ENCODE peak calls at places on chromosomes 3 and 15, in ten cellular contexts. One of them, this sample, is unnamed.

GRCh38 chr3:107117922-107118576 is 259.2 kb upstream of the CCDC54 start:
- DNase-seq in ovary: peak; percentile 62
- DNase-seq in heart left ventricle: no peak
- DNase-seq in pancreas: no peak
- DNase-seq in spleen: no peak
- DNase-seq in PC-3: peak; percentile 78
- DNase-seq in A549: peak; percentile 54
- DNase-seq in MM.1S: peak; percentile 7
- DNase-seq in tibial artery: no peak
- DNase-seq in fibroblast of lung: peak; percentile 79
- DNase-seq in this sample: no peak

GRCh38 chr3:15108082-15108545 is 9.2 kb upstream of the RBSN start:
- DNase-seq in ovary: peak; percentile 80
- DNase-seq in heart left ventricle: peak; percentile 87
- DNase-seq in pancreas: peak; percentile 90
- DNase-seq in spleen: peak; percentile 92
- DNase-seq in PC-3: peak; percentile 78
- DNase-seq in A549: peak; percentile 83
- DNase-seq in MM.1S: peak; percentile 77
- DNase-seq in tibial artery: peak; percentile 82
- DNase-seq in fibroblast of lung: peak; percentile 59
- DNase-seq in this sample: peak; percentile 75

GRCh38 chr3:9169326-9169725 is 80.1 kb downstream of the SRGAP3 start:
- DNase-seq in ovary: no peak
- DNase-seq in heart left ventricle: no peak
- DNase-seq in pancreas: no peak
- DNase-seq in spleen: no peak
- DNase-seq in PC-3: no peak
- DNase-seq in A549: no peak
- DNase-seq in MM.1S: no peak
- DNase-seq in tibial artery: no peak
- DNase-seq in fibroblast of lung: no peak
- DNase-seq in this sample: no peak

GRCh38 chr3:122893282-122893681 is 98.4 kb downstream of the SLC49A4 start:
- DNase-seq in ovary: no peak
- DNase-seq in heart left ventricle: no peak
- DNase-seq in pancreas: no peak
- DNase-seq in spleen: no peak
- DNase-seq in PC-3: peak; percentile 89
- DNase-seq in A549: no peak
- DNase-seq in MM.1S: peak; percentile 76
- DNase-seq in tibial artery: no peak
- DNase-seq in fibroblast of lung: peak; percentile 2
- DNase-seq in this sample: no peak

GRCh38 chr3:59995563-59995962 is 945.7 kb upstream of the CFAP20DC start:
- DNase-seq in ovary: no peak
- DNase-seq in heart left ventricle: no peak
- DNase-seq in pancreas: no peak
- DNase-seq in spleen: no peak
- DNase-seq in PC-3: no peak
- DNase-seq in A549: no peak
- DNase-seq in MM.1S: no peak
- DNase-seq in tibial artery: no peak
- DNase-seq in fibroblast of lung: no peak
- DNase-seq in this sample: no peak

GRCh38 chr3:162217603-162218002 is 721.0 kb downstream of the OTOL1 start:
- DNase-seq in ovary: no peak
- DNase-seq in heart left ventricle: no peak
- DNase-seq in pancreas: no peak
- DNase-seq in spleen: no peak
- DNase-seq in PC-3: peak; percentile 15
- DNase-seq in A549: no peak
- DNase-seq in MM.1S: no peak
- DNase-seq in tibial artery: no peak
- DNase-seq in fibroblast of lung: no peak
- DNase-seq in this sample: no peak

GRCh38 chr3:55180936-55181535 is 253.2 kb upstream of the LRTM1 start:
- DNase-seq in ovary: no peak
- DNase-seq in heart left ventricle: no peak
- DNase-seq in pancreas: no peak
- DNase-seq in spleen: no peak
- DNase-seq in PC-3: peak; percentile 73
- DNase-seq in A549: peak; percentile 22
- DNase-seq in MM.1S: peak; percentile 57
- DNase-seq in tibial artery: no peak
- DNase-seq in fibroblast of lung: no peak
- DNase-seq in this sample: no peak

GRCh38 chr15:94265009-94265408 is 33.6 kb downstream of the MCTP2 start:
- DNase-seq in ovary: no peak
- DNase-seq in heart left ventricle: no peak
- DNase-seq in pancreas: no peak
- DNase-seq in spleen: no peak
- DNase-seq in PC-3: peak; percentile 62
- DNase-seq in A549: no peak
- DNase-seq in MM.1S: no peak
- DNase-seq in tibial artery: no peak
- DNase-seq in fibroblast of lung: no peak
- DNase-seq in this sample: no peak

GRCh38 chr3:40597441-40597840 is 72.7 kb downstream of the ZNF621 start:
- DNase-seq in ovary: no peak
- DNase-seq in heart left ventricle: no peak
- DNase-seq in pancreas: no peak
- DNase-seq in spleen: no peak
- DNase-seq in PC-3: peak; percentile 51
- DNase-seq in A549: no peak
- DNase-seq in MM.1S: no peak
- DNase-seq in tibial artery: no peak
- DNase-seq in fibroblast of lung: peak; percentile 73
- DNase-seq in this sample: no peak

GRCh38 chr15:38683382-38684242 is 119.0 kb upstream of the RASGRP1 start:
- DNase-seq in ovary: peak; percentile 36
- DNase-seq in heart left ventricle: no peak
- DNase-seq in pancreas: no peak
- DNase-seq in spleen: no peak
- DNase-seq in PC-3: peak; percentile 65
- DNase-seq in A549: peak; percentile 38
- DNase-seq in MM.1S: peak; percentile 69
- DNase-seq in tibial artery: no peak
- DNase-seq in fibroblast of lung: peak; percentile 29
- DNase-seq in this sample: no peak

GRCh38 chr15:73936588-73937312 is 10.5 kb downstream of the LOXL1 start:
- DNase-seq in ovary: peak; percentile 52
- DNase-seq in heart left ventricle: peak; percentile 48
- DNase-seq in pancreas: no peak
- DNase-seq in spleen: peak; percentile 51
- DNase-seq in PC-3: no peak
- DNase-seq in A549: no peak
- DNase-seq in MM.1S: no peak
- DNase-seq in tibial artery: no peak
- DNase-seq in fibroblast of lung: no peak
- DNase-seq in this sample: peak; percentile 26

GRCh38 chr3:197300361-197300760 is 1.9 kb upstream of the DLG1 start:
- DNase-seq in ovary: no peak
- DNase-seq in heart left ventricle: no peak
- DNase-seq in pancreas: no peak
- DNase-seq in spleen: no peak
- DNase-seq in PC-3: no peak
- DNase-seq in A549: no peak
- DNase-seq in MM.1S: no peak
- DNase-seq in tibial artery: no peak
- DNase-seq in fibroblast of lung: no peak
- DNase-seq in this sample: no peak

GRCh38 chr3:174495231-174495755 is 363.8 kb upstream of the NAALADL2 start:
- DNase-seq in ovary: no peak
- DNase-seq in heart left ventricle: no peak
- DNase-seq in pancreas: no peak
- DNase-seq in spleen: no peak
- DNase-seq in PC-3: no peak
- DNase-seq in A549: no peak
- DNase-seq in MM.1S: no peak
- DNase-seq in tibial artery: no peak
- DNase-seq in fibroblast of lung: peak; percentile 23
- DNase-seq in this sample: no peak

GRCh38 chr3:70516081-70516480 is 203.6 kb upstream of the MDFIC2 start:
- DNase-seq in ovary: no peak
- DNase-seq in heart left ventricle: no peak
- DNase-seq in pancreas: no peak
- DNase-seq in spleen: no peak
- DNase-seq in PC-3: no peak
- DNase-seq in A549: no peak
- DNase-seq in MM.1S: no peak
- DNase-seq in tibial artery: no peak
- DNase-seq in fibroblast of lung: no peak
- DNase-seq in this sample: no peak

GRCh38 chr3:69906351-69906966 is 93.1 kb upstream of the SAMMSON start:
- DNase-seq in ovary: no peak
- DNase-seq in heart left ventricle: no peak
- DNase-seq in pancreas: no peak
- DNase-seq in spleen: no peak
- DNase-seq in PC-3: peak; percentile 3
- DNase-seq in A549: peak; percentile 61
- DNase-seq in MM.1S: no peak
- DNase-seq in tibial artery: no peak
- DNase-seq in fibroblast of lung: no peak
- DNase-seq in this sample: no peak

GRCh38 chr3:149534671-149535394 is 60.3 kb downstream of the TM4SF4 start:
- DNase-seq in ovary: no peak
- DNase-seq in heart left ventricle: no peak
- DNase-seq in pancreas: no peak
- DNase-seq in spleen: no peak
- DNase-seq in PC-3: no peak
- DNase-seq in A549: peak; percentile 86
- DNase-seq in MM.1S: no peak
- DNase-seq in tibial artery: no peak
- DNase-seq in fibroblast of lung: peak; percentile 92
- DNase-seq in this sample: no peak

GRCh38 chr15:69034352-69034751 is 19.9 kb downstream of the NOX5 start:
- DNase-seq in ovary: no peak
- DNase-seq in heart left ventricle: no peak
- DNase-seq in pancreas: no peak
- DNase-seq in spleen: no peak
- DNase-seq in PC-3: peak; percentile 96
- DNase-seq in A549: no peak
- DNase-seq in MM.1S: no peak
- DNase-seq in tibial artery: no peak
- DNase-seq in fibroblast of lung: peak; percentile 97
- DNase-seq in this sample: no peak
- H3K27ac ChIP-seq in ovary: no peak overlapping the region
- H3K27ac ChIP-seq in heart left ventricle: no peak overlapping the region
- H3K27ac ChIP-seq in pancreas: no peak overlapping the region
- H3K27ac ChIP-seq in spleen: no peak overlapping the region
- H3K27ac ChIP-seq in PC-3: peak overlapping the region; percentile 99
- H3K27ac ChIP-seq in A549: no peak overlapping the region
- H3K27ac ChIP-seq in MM.1S: no peak overlapping the region
- H3K27ac ChIP-seq in tibial artery: no peak overlapping the region
- H3K27ac ChIP-seq in fibroblast of lung: no peak overlapping the region
- H3K27ac ChIP-seq in this sample: no peak overlapping the region

DNA sequence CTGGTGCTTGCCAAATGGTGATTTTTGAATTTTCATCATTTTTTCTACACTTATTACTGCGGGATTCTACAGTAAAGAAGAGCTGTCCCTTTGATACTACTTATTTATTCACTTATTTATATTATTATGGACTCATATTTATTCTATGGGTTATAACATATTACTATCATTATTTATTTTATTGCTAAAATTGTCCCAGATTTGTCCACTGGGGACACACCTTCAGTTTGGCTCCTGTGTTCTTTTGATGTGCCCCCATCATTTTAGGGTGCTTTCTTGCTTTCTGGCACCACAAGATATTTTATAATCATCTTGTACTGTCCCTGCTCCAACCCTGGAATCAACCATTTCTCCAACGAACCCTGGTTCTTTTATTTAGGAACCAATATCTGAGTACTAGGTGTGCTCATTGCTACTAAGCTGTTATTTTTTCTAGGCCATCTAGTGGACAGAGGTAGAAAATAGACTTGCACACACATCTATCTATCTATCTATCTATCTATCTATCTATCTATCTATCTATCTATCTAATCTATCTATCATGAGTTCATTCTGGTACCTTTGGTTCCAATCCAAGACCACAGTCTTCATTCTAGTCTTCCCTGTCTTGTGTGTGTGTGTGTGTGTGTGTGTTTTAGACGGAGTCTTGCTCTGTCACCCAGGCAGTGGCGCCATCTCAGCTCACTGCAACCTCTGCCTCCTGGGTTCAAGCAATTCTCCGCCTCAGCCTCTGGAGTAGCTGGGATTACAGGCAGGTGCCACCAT is 16.0 kb downstream of the SLC22A14 start:
- DNase-seq in ovary: no peak
- DNase-seq in heart left ventricle: no peak
- DNase-seq in pancreas: no peak
- DNase-seq in spleen: no peak
- DNase-seq in PC-3: peak; percentile 50
- DNase-seq in A549: peak; percentile 28
- DNase-seq in MM.1S: peak; percentile 23
- DNase-seq in tibial artery: no peak
- DNase-seq in fibroblast of lung: peak; percentile 10
- DNase-seq in this sample: no peak
- TF ChIP-seq CTCF in ovary: no peak
- TF ChIP-seq CTCF in heart left ventricle: peak; percentile 5
- TF ChIP-seq CTCF in pancreas: no peak
- TF ChIP-seq CTCF in spleen: no peak
- TF ChIP-seq CTCF in PC-3: peak; percentile 82
- TF ChIP-seq CTCF in A549: peak; percentile 63
- TF ChIP-seq CTCF in MM.1S: peak; percentile 48
- TF ChIP-seq CTCF in tibial artery: peak; percentile 23
- TF ChIP-seq CTCF in fibroblast of lung: peak; percentile 16
- TF ChIP-seq CTCF in this sample: peak; percentile 19

GRCh38 chr3:113698891-113699465 is 2.5 kb upstream of the USF3 start:
- DNase-seq in ovary: peak; percentile 39
- DNase-seq in heart left ventricle: no peak
- DNase-seq in pancreas: no peak
- DNase-seq in spleen: peak; percentile 77
- DNase-seq in PC-3: no peak
- DNase-seq in A549: no peak
- DNase-seq in MM.1S: no peak
- DNase-seq in tibial artery: no peak
- DNase-seq in fibroblast of lung: peak; percentile 27
- DNase-seq in this sample: no peak
- H3K27ac ChIP-seq in ovary: no peak overlapping the region
- H3K27ac ChIP-seq in heart left ventricle: no peak overlapping the region
- H3K27ac ChIP-seq in pancreas: no peak overlapping the region
- H3K27ac ChIP-seq in spleen: peak overlapping the region; percentile 100
- H3K27ac ChIP-seq in PC-3: no peak overlapping the region
- H3K27ac ChIP-seq in A549: peak overlapping the region; percentile 71
- H3K27ac ChIP-seq in MM.1S: no peak overlapping the region
- H3K27ac ChIP-seq in tibial artery: peak overlapping the region; percentile 99
- H3K27ac ChIP-seq in fibroblast of lung: no peak overlapping the region
- H3K27ac ChIP-seq in this sample: peak overlapping the region; percentile 99

DNA sequence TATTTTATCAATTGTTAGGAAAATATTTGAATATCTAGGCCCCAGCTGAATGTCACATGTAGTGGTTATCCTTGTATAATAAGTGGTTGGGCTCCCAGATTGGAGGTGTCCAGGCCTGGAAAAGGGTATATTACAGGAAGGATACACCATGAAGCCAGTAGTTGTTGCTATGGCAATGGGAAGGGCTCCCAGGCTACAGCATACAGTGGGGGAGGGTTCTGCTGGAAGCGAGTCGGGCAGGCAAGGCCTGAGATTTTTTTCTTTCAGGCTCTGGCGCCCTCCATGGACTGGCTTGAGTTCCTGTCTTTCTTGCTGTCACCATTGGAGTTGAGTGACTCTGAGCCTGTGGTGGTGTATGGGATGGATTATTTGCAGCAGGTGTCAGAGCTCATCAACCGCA is 8.9 kb downstream of the ECE2 start:
- DNase-seq in ovary: no peak
- DNase-seq in heart left ventricle: no peak
- DNase-seq in pancreas: no peak
- DNase-seq in spleen: no peak
- DNase-seq in PC-3: peak; percentile 81
- DNase-seq in A549: peak; percentile 71
- DNase-seq in MM.1S: peak; percentile 30
- DNase-seq in tibial artery: no peak
- DNase-seq in fibroblast of lung: peak; percentile 69
- DNase-seq in this sample: no peak
- TF ChIP-seq CTCF in ovary: no peak
- TF ChIP-seq CTCF in heart left ventricle: peak; percentile 42
- TF ChIP-seq CTCF in pancreas: no peak
- TF ChIP-seq CTCF in spleen: no peak
- TF ChIP-seq CTCF in PC-3: peak; percentile 70
- TF ChIP-seq CTCF in A549: peak; percentile 26
- TF ChIP-seq CTCF in MM.1S: peak; percentile 41
- TF ChIP-seq CTCF in tibial artery: no peak
- TF ChIP-seq CTCF in fibroblast of lung: peak; percentile 50
- TF ChIP-seq CTCF in this sample: no peak